ENCODE peak calls at places on chromosomes 5 and 9, in nine cellular contexts. P is activated CD8-positive, alpha-beta memory T cell treated with anti-CD3 and anti-CD28 coated beads for 4 hours; G is AG08395; K is KBM-7; Z is CD4-positive, alpha-beta T cell; M is EH; W is heart right ventricle; I is adrenal gland; L is activated CD4-positive, alpha-beta T cell treated with anti-CD3 and anti-CD28 coated beads for 24 hours. N is an unnamed sample.

GRCh38 chr5:132258102-132259060 is 885 bp downstream of the PDLIM4 start:
- DNase-seq in P (no peak), G (peak), K (no peak), Z (no peak), M (peak), W (no peak), I (peak), L (no peak), N (peak)

GRCh38 chr9:136934247-136934646 is 10.3 kb downstream of the FBXW5 start:
- DNase-seq in P (no peak), G (no peak), K (no peak), Z (no peak), M (no peak), W (no peak), I (no peak), L (no peak), N (no peak)

GRCh38 chr5:2685651-2686050 is 65.8 kb downstream of the IRX2 start:
- DNase-seq in P (no peak), G (no peak), K (no peak), Z (no peak), M (no peak), W (no peak), I (no peak), L (no peak), N (no peak)

GRCh38 chr9:14423816-14424261 is 109.9 kb upstream of the NFIB start:
- DNase-seq in P (no peak), G (peak), K (no peak), Z (no peak), M (peak), W (no peak), I (no peak), L (no peak), N (no peak)

GRCh38 chr5:139593716-139594319 is 32.7 kb downstream of the UBE2D2 start:
- DNase-seq in P (no peak), G (peak), K (no peak), Z (no peak), M (peak), W (no peak), I (peak), L (no peak), N (no peak)

GRCh38 chr5:137612576-137612975 is 113.5 kb upstream of the SPOCK1 start:
- DNase-seq in P (no peak), G (no peak), K (no peak), Z (no peak), M (no peak), W (no peak), I (no peak), L (no peak), N (no peak)

GRCh38 chr9:114221706-114222465 is 66.5 kb downstream of the COL27A1 start:
- DNase-seq in P (no peak), G (no peak), K (no peak), Z (no peak), M (peak), W (no peak), I (no peak), L (no peak), N (no peak)

GRCh38 chr5:177089146-177089545 is 2.4 kb downstream of the FGFR4 start:
- DNase-seq in P (no peak), G (no peak), K (no peak), Z (no peak), M (no peak), W (peak), I (peak), L (no peak), N (no peak)

GRCh38 chr9:115035872-115036612 is 81.9 kb downstream of the TNC start:
- DNase-seq in P (no peak), G (peak), K (no peak), Z (no peak), M (peak), W (no peak), I (peak), L (peak), N (peak)

GRCh38 chr9:7336356-7337075 is 463.1 kb downstream of the DMAC1 start:
- DNase-seq in P (no peak), G (no peak), K (peak), Z (no peak), M (no peak), W (no peak), I (no peak), L (no peak), N (no peak)

GRCh38 chr5:117435203-117435602 is 860.6 kb upstream of the SEMA6A start:
- DNase-seq in P (no peak), G (no peak), K (no peak), Z (no peak), M (no peak), W (no peak), I (no peak), L (no peak), N (no peak)

GRCh38 chr9:116286287-116286686 is 132.7 kb downstream of the PAPPA start:
- DNase-seq in P (no peak), G (no peak), K (no peak), Z (no peak), M (no peak), W (no peak), I (no peak), L (no peak), N (no peak)

GRCh38 chr5:73120222-73121108 is at the start of gene TMEM171:
- DNase-seq in P (no peak), G (peak), K (no peak), Z (no peak), M (peak), W (peak), I (peak), L (no peak), N (no peak)

GRCh38 chr5:56669534-56670483 is 145.5 kb upstream of the MAP3K1 start:
- DNase-seq in P (no peak), G (peak), K (peak), Z (no peak), M (peak), W (no peak), I (peak), L (peak), N (no peak)

GRCh38 chr5:104241051-104241450 is 678.5 kb upstream of the NUDT12 start:
- DNase-seq in P (no peak), G (no peak), K (no peak), Z (no peak), M (no peak), W (no peak), I (no peak), L (no peak), N (peak)

GRCh38 chr5:117072439-117072838 is 497.8 kb upstream of the SEMA6A start:
- DNase-seq in P (no peak), G (no peak), K (no peak), Z (no peak), M (no peak), W (no peak), I (no peak), L (no peak), N (no peak)

GRCh38 chr9:116543731-116544400 is 143.2 kb upstream of the TRIM32 start:
- DNase-seq in P (no peak), G (peak), K (no peak), Z (no peak), M (peak), W (peak), I (no peak), L (no peak), N (no peak)

GRCh38 chr5:157855404-157855994 is 3.4 kb downstream of the CLINT1 start:
- DNase-seq in P (no peak), G (peak), K (peak), Z (no peak), M (peak), W (no peak), I (peak), L (no peak), N (peak)

GRCh38 chr9:126365780-126366179 is 39.2 kb downstream of the MVB12B start:
- DNase-seq in P (no peak), G (no peak), K (no peak), Z (no peak), M (no peak), W (no peak), I (no peak), L (no peak), N (no peak)

GRCh38 chr5:139390639-139391569 is 1.2 kb upstream of the MZB1 start:
- DNase-seq in P (no peak), G (no peak), K (no peak), Z (no peak), M (no peak), W (no peak), I (no peak), L (no peak), N (peak)

GRCh38 chr9:111179577-111179976 is 141.3 kb upstream of the LPAR1 start:
- DNase-seq in P (no peak), G (no peak), K (peak), Z (no peak), M (no peak), W (peak), I (peak), L (no peak), N (peak)